ENCODE peak calls at places on chromosome 1, in eight cellular contexts. One of them, this sample, is unnamed.
A peak's percentile ranks its signal among the peaks of the same experiment; 100 is the strongest.

GRCh38 chr1:219928791-219929118 is 398 bp upstream of the SLC30A10 start:
- DNase-seq in heart right ventricle: no peak
- DNase-seq in AG10803: no peak
- DNase-seq in dorsolateral prefrontal cortex: no peak
- DNase-seq in WTC11: no peak
- DNase-seq in type B pancreatic cell: no peak
- DNase-seq in kidney: peak; percentile 63
- DNase-seq in endothelial cell: no peak
- DNase-seq in this sample: no peak

GRCh38 chr1:178862416-178862815 is 8.5 kb downstream of the ANGPTL1 start:
- DNase-seq in endothelial cell: no peak
- DNase-seq in type B pancreatic cell: no peak
- DNase-seq in dorsolateral prefrontal cortex: no peak
- DNase-seq in heart right ventricle: no peak
- DNase-seq in kidney: no peak
- DNase-seq in AG10803: no peak
- DNase-seq in WTC11: no peak
- DNase-seq in this sample: no peak

GRCh38 chr1:41340655-41341364 is 20.4 kb upstream of the FOXO6 start:
- DNase-seq in type B pancreatic cell: no peak
- DNase-seq in AG10803: no peak
- DNase-seq in endothelial cell: no peak
- DNase-seq in kidney: no peak
- DNase-seq in heart right ventricle: no peak
- DNase-seq in WTC11: no peak
- DNase-seq in dorsolateral prefrontal cortex: no peak
- DNase-seq in this sample: no peak

GRCh38 chr1:178682886-178683285 is 42.2 kb upstream of the RALGPS2 start:
- DNase-seq in type B pancreatic cell: no peak
- DNase-seq in AG10803: no peak
- DNase-seq in kidney: no peak
- DNase-seq in dorsolateral prefrontal cortex: no peak
- DNase-seq in endothelial cell: no peak
- DNase-seq in WTC11: no peak
- DNase-seq in heart right ventricle: no peak
- DNase-seq in this sample: no peak

GRCh38 chr1:1001057-1001630 is 1.2 kb upstream of the HES4 start:
- DNase-seq in dorsolateral prefrontal cortex: no peak
- DNase-seq in heart right ventricle: peak; percentile 20
- DNase-seq in kidney: peak; percentile 80
- DNase-seq in endothelial cell: no peak
- DNase-seq in AG10803: no peak
- DNase-seq in type B pancreatic cell: no peak
- DNase-seq in WTC11: no peak
- DNase-seq in this sample: no peak

GRCh38 chr1:60458111-60458510 is 384.5 kb upstream of the C1orf87 start:
- DNase-seq in heart right ventricle: no peak
- DNase-seq in WTC11: no peak
- DNase-seq in type B pancreatic cell: no peak
- DNase-seq in dorsolateral prefrontal cortex: no peak
- DNase-seq in endothelial cell: no peak
- DNase-seq in AG10803: no peak
- DNase-seq in kidney: no peak
- DNase-seq in this sample: no peak

GRCh38 chr1:221845650-221846371 is 103.9 kb upstream of the DUSP10 start:
- DNase-seq in heart right ventricle: no peak
- DNase-seq in endothelial cell: no peak
- DNase-seq in kidney: peak; percentile 71
- DNase-seq in AG10803: peak; percentile 65
- DNase-seq in dorsolateral prefrontal cortex: no peak
- DNase-seq in WTC11: no peak
- DNase-seq in type B pancreatic cell: no peak
- DNase-seq in this sample: no peak

GRCh38 chr1:224433041-224433670 is 1.4 kb downstream of the WDR26 start:
- DNase-seq in heart right ventricle: no peak
- DNase-seq in endothelial cell: peak; percentile 18
- DNase-seq in WTC11: no peak
- DNase-seq in dorsolateral prefrontal cortex: no peak
- DNase-seq in kidney: peak; percentile 76
- DNase-seq in type B pancreatic cell: no peak
- DNase-seq in AG10803: peak; percentile 4
- DNase-seq in this sample: no peak

GRCh38 chr1:157994704-157995540 is 1.5 kb downstream of the KIRREL1 start:
- DNase-seq in dorsolateral prefrontal cortex: no peak
- DNase-seq in endothelial cell: no peak
- DNase-seq in WTC11: no peak
- DNase-seq in AG10803: peak; percentile 57
- DNase-seq in heart right ventricle: no peak
- DNase-seq in type B pancreatic cell: no peak
- DNase-seq in kidney: no peak
- DNase-seq in this sample: no peak

GRCh38 chr1:157994081-157994581 is 686 bp downstream of the KIRREL1 start:
- DNase-seq in endothelial cell: no peak
- DNase-seq in type B pancreatic cell: no peak
- DNase-seq in dorsolateral prefrontal cortex: no peak
- DNase-seq in AG10803: no peak
- DNase-seq in heart right ventricle: no peak
- DNase-seq in kidney: peak; percentile 76
- DNase-seq in WTC11: no peak
- DNase-seq in this sample: no peak

GRCh38 chr1:157992813-157993178 is 649 bp upstream of the KIRREL1 start:
- DNase-seq in heart right ventricle: no peak
- DNase-seq in AG10803: no peak
- DNase-seq in kidney: no peak
- DNase-seq in endothelial cell: no peak
- DNase-seq in WTC11: no peak
- DNase-seq in dorsolateral prefrontal cortex: no peak
- DNase-seq in type B pancreatic cell: no peak
- DNase-seq in this sample: no peak

GRCh38 chr1:157993179-157994080 is at the start of gene KIRREL1:
- DNase-seq in dorsolateral prefrontal cortex: no peak
- DNase-seq in AG10803: peak; percentile 72
- DNase-seq in endothelial cell: peak; percentile 59
- DNase-seq in kidney: peak; percentile 89
- DNase-seq in heart right ventricle: peak; percentile 74
- DNase-seq in WTC11: peak; percentile 44
- DNase-seq in type B pancreatic cell: peak; percentile 79
- DNase-seq in this sample: no peak

GRCh38 chr1:157995575-157996169 is 2.2 kb downstream of the KIRREL1 start:
- DNase-seq in type B pancreatic cell: no peak
- DNase-seq in endothelial cell: no peak
- DNase-seq in AG10803: no peak
- DNase-seq in heart right ventricle: no peak
- DNase-seq in WTC11: no peak
- DNase-seq in dorsolateral prefrontal cortex: no peak
- DNase-seq in kidney: no peak
- DNase-seq in this sample: no peak
- TF ChIP-seq CTCF in type B pancreatic cell: no peak
- TF ChIP-seq CTCF in endothelial cell: no peak
- TF ChIP-seq CTCF in AG10803: peak; percentile 34
- TF ChIP-seq CTCF in heart right ventricle: no peak
- TF ChIP-seq CTCF in WTC11: no peak
- TF ChIP-seq CTCF in dorsolateral prefrontal cortex: no peak
- TF ChIP-seq CTCF in kidney: no peak
- TF ChIP-seq CTCF in this sample: no peak

GRCh38 chr1:160058087-160058486 is 11.9 kb downstream of the KCNJ10 start:
- DNase-seq in WTC11: no peak
- DNase-seq in endothelial cell: no peak
- DNase-seq in kidney: no peak
- DNase-seq in type B pancreatic cell: no peak
- DNase-seq in heart right ventricle: no peak
- DNase-seq in AG10803: peak; percentile 8
- DNase-seq in dorsolateral prefrontal cortex: no peak
- DNase-seq in this sample: no peak
- TF ChIP-seq CTCF in WTC11: no peak
- TF ChIP-seq CTCF in endothelial cell: no peak
- TF ChIP-seq CTCF in kidney: no peak
- TF ChIP-seq CTCF in type B pancreatic cell: peak; percentile 40
- TF ChIP-seq CTCF in heart right ventricle: no peak
- TF ChIP-seq CTCF in AG10803: peak; percentile 45
- TF ChIP-seq CTCF in dorsolateral prefrontal cortex: peak; percentile 50
- TF ChIP-seq CTCF in this sample: no peak

DNA sequence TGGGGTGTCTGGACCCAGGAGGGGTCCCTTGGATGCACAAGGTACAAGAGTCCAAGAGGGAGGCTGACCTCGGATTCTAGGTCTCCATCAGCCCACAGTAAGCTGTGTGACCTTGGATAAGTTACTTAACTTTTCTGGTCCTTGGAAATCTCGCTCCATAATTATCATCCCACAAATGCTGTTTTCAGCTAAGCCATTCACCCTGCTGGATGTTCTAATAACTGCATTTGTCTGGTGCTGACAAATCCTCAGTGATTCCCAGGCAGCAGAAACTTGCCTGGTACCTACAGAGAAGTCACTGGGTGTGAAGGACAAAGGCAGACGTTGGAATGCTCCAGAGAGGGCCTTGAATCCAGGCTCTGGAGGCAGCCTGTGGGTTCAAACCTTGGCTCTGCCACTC is 89.7 kb downstream of the IGSF21 start:
- DNase-seq in dorsolateral prefrontal cortex: no peak
- DNase-seq in endothelial cell: no peak
- DNase-seq in AG10803: no peak
- DNase-seq in WTC11: no peak
- DNase-seq in heart right ventricle: no peak
- DNase-seq in type B pancreatic cell: no peak
- DNase-seq in kidney: no peak
- DNase-seq in this sample: no peak
- TF ChIP-seq CTCF in dorsolateral prefrontal cortex: no peak
- TF ChIP-seq CTCF in endothelial cell: no peak
- TF ChIP-seq CTCF in AG10803: no peak
- TF ChIP-seq CTCF in WTC11: no peak
- TF ChIP-seq CTCF in heart right ventricle: no peak
- TF ChIP-seq CTCF in type B pancreatic cell: no peak
- TF ChIP-seq CTCF in kidney: no peak
- TF ChIP-seq CTCF in this sample: no peak

DNA sequence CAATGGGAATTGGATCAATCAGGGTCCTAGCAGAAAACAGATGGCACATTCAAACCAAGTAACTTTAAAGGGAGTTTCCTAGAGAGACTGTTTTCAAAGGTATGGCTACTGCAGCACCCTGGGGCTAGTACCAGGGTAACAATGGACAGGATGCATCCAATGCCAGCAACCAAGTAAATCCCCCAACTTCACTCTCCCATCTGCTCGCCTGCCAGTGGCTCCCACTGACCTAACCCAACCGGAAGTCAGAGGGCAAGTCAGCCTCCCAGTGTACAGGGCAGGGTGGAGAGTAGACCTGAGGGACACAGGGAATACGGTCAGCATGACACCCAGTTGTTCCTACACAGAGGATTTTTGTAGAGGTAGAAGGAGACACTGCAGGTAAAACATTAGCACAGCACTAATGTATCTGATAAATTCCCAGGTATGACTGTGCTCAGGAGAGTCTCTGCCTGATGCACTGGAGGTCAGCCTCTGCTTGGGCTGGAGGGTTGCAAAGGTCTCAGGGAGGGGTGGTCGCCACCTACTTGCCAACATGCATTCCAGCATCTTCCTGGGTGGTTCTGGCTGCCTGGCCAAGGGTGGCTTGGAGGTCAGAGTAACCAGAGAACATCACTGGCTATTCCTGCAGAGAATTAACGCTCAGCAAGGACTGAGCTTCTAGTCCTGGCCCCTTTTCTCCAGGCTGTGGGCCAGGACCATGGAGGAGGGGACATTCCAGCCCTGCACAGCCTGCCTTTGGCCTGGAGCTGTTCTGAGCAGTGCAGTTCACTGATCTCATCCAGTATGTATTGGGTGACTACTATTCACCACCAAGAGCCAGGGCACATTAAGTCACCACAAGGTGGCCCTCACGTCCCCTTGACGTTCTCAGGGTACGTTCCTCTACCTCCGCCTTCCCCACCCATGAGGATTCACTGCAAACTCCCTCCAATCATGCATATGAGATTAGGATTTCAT is 5.1 kb upstream of the GJA4 start:
- DNase-seq in endothelial cell: peak; percentile 47
- DNase-seq in kidney: no peak
- DNase-seq in WTC11: peak; percentile 48
- DNase-seq in dorsolateral prefrontal cortex: no peak
- DNase-seq in AG10803: peak; percentile 25
- DNase-seq in type B pancreatic cell: peak; percentile 50
- DNase-seq in heart right ventricle: peak; percentile 31
- DNase-seq in this sample: no peak
- TF ChIP-seq CTCF in endothelial cell: peak; percentile 36
- TF ChIP-seq CTCF in kidney: peak; percentile 9
- TF ChIP-seq CTCF in WTC11: peak; percentile 30
- TF ChIP-seq CTCF in dorsolateral prefrontal cortex: peak; percentile 23
- TF ChIP-seq CTCF in AG10803: peak; percentile 19
- TF ChIP-seq CTCF in type B pancreatic cell: peak; percentile 54
- TF ChIP-seq CTCF in heart right ventricle: peak; percentile 16
- TF ChIP-seq CTCF in this sample: no peak

GRCh38 chr1:88685239-88685604 is 1.1 kb downstream of the PKN2 start:
- DNase-seq in WTC11: no peak
- DNase-seq in dorsolateral prefrontal cortex: no peak
- DNase-seq in AG10803: no peak
- DNase-seq in endothelial cell: no peak
- DNase-seq in heart right ventricle: no peak
- DNase-seq in kidney: no peak
- DNase-seq in type B pancreatic cell: no peak
- DNase-seq in this sample: no peak

GRCh38 chr1:88684482-88685238 is 587 bp downstream of the PKN2 start:
- DNase-seq in AG10803: peak; percentile 23
- DNase-seq in kidney: peak; percentile 90
- DNase-seq in dorsolateral prefrontal cortex: peak; percentile 45
- DNase-seq in heart right ventricle: peak; percentile 41
- DNase-seq in type B pancreatic cell: peak; percentile 75
- DNase-seq in WTC11: peak; percentile 85
- DNase-seq in endothelial cell: peak; percentile 70
- DNase-seq in this sample: peak; percentile 24

GRCh38 chr1:88683516-88683847 is 591 bp upstream of the PKN2 start:
- DNase-seq in dorsolateral prefrontal cortex: peak; percentile 23
- DNase-seq in endothelial cell: peak; percentile 35
- DNase-seq in kidney: peak; percentile 84
- DNase-seq in AG10803: peak; percentile 32
- DNase-seq in WTC11: peak; percentile 32
- DNase-seq in heart right ventricle: peak; percentile 31
- DNase-seq in type B pancreatic cell: no peak
- DNase-seq in this sample: peak; percentile 35

GRCh38 chr1:88681223-88681622 is 2.9 kb upstream of the PKN2 start:
- DNase-seq in dorsolateral prefrontal cortex: no peak
- DNase-seq in type B pancreatic cell: no peak
- DNase-seq in endothelial cell: no peak
- DNase-seq in heart right ventricle: no peak
- DNase-seq in WTC11: no peak
- DNase-seq in AG10803: no peak
- DNase-seq in kidney: no peak
- DNase-seq in this sample: no peak

DNA sequence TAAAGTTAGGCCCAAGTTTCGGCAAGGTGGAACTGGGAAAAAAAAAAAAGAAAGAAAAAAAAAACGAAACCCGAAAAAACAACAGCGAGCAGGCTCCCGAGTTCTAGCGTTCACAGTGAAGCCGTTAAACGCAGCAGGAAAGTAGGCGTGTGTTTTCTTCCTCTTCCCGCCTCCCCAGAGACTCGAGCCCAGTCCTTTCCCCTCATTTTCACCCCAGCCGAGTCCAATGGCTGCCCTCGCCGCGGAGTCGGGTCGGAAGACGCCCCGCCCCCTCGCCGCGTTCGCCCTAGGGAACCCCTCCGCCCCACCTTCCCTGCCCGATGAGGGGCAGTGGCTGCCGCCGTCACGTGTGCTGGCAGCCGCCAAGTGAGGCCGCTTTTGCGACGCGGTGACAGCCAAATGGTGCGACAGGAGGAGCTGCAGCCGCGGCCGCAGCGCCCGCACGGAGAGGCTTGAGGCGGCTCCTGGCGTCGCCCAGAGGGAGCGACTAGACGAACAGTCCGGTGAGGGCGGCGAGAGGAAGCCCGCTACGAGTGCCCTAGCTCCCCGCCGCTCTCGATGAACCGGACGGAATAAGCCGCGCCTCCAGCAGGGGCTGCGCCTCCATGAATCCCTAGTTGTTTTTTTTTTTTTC is at the start of gene PKN2:
- DNase-seq in kidney: peak; percentile 99
- DNase-seq in type B pancreatic cell: peak; percentile 98
- DNase-seq in AG10803: peak; percentile 99
- DNase-seq in WTC11: peak; percentile 97
- DNase-seq in dorsolateral prefrontal cortex: peak; percentile 91
- DNase-seq in heart right ventricle: peak; percentile 98
- DNase-seq in endothelial cell: peak; percentile 98
- DNase-seq in this sample: peak; percentile 82
- TF ChIP-seq CTCF in kidney: peak; percentile 19
- TF ChIP-seq CTCF in type B pancreatic cell: peak; percentile 30
- TF ChIP-seq CTCF in AG10803: peak; percentile 9
- TF ChIP-seq CTCF in WTC11: no peak
- TF ChIP-seq CTCF in dorsolateral prefrontal cortex: peak; percentile 49
- TF ChIP-seq CTCF in heart right ventricle: no peak
- TF ChIP-seq CTCF in endothelial cell: peak; percentile 16
- TF ChIP-seq CTCF in this sample: no peak

This sample was measured in omental fat pad.